ENCODE peak calls at places on chromosomes 16 and 17, in five cellular contexts. W is AG10803, C is pulmonary artery endothelial cell, J is body of pancreas, Y is AG04450. V is an unnamed sample.

GRCh38 chr17:58273453-58274104 is 7.2 kb downstream of the MPO start:
- DNase-seq in W (no peak), C (no peak), J (no peak), Y (no peak), V (no peak)

GRCh38 chr16:11233727-11234376 is 22.2 kb downstream of the SOCS1 start:
- DNase-seq in W (no peak), C (no peak), J (no peak), Y (no peak), V (no peak)

GRCh38 chr16:83002351-83003334 is 375.9 kb downstream of the CDH13 start:
- DNase-seq in W (peak), C (peak), J (no peak), Y (peak), V (no peak)

GRCh38 chr16:29023279-29024278 is 38.7 kb downstream of the LAT start:
- DNase-seq in W (no peak), C (no peak), J (no peak), Y (no peak), V (no peak)

GRCh38 chr17:69505740-69506139 is 91.2 kb downstream of the MAP2K6 start:
- DNase-seq in W (no peak), C (no peak), J (no peak), Y (no peak), V (no peak)

GRCh38 chr17:933168-934083 is 46.1 kb downstream of the NXN start:
- DNase-seq in W (peak), C (peak), J (peak), Y (peak), V (no peak)

GRCh38 chr16:85308585-85309540 is 196.6 kb upstream of the CIBAR2 start:
- DNase-seq in W (no peak), C (no peak), J (no peak), Y (no peak), V (peak)

GRCh38 chr17:39604911-39605491 is 2.7 kb downstream of the NEUROD2 start:
- DNase-seq in W (no peak), C (no peak), J (no peak), Y (no peak), V (no peak)

GRCh38 chr17:55237268-55237667 is 27.5 kb upstream of the HLF start:
- DNase-seq in W (peak), C (no peak), J (no peak), Y (no peak), V (peak)

GRCh38 chr16:55072976-55073375 is 142.3 kb downstream of the IRX5 start:
- DNase-seq in W (no peak), C (no peak), J (no peak), Y (no peak), V (no peak)

GRCh38 chr17:13462673-13463124 is 139.0 kb downstream of the HS3ST3A1 start:
- DNase-seq in W (no peak), C (no peak), J (no peak), Y (no peak), V (no peak)

GRCh38 chr16:87945351-87946042 is 5.7 kb upstream of the BANP start:
- DNase-seq in W (peak), C (peak), J (peak), Y (no peak), V (no peak)